ENCODE peak calls at places on chromosomes 1 and 21, in six cellular contexts. Q is NCI-H524; E is activated CD4-positive, CD25-positive, alpha-beta regulatory T cell; S is left ventricle myocardium superior; X is GM18507; M is astrocyte of the hippocampus. W is an unnamed sample.

GRCh38 chr1:215710340-215710971 is 143.4 kb downstream of the KCTD3 start:
- DNase-seq in Q (peak), E (no peak), S (no peak), X (no peak), M (peak), W (peak)

GRCh38 chr1:224160171-224160682 is 22.8 kb upstream of the DEGS1 start:
- DNase-seq in Q (no peak), E (no peak), S (no peak), X (no peak), M (no peak), W (no peak)

GRCh38 chr1:208047975-208048374 is 137.1 kb upstream of the CD34 start:
- DNase-seq in Q (no peak), E (no peak), S (peak), X (no peak), M (peak), W (no peak)

GRCh38 chr1:40625076-40625475 is 40.4 kb downstream of the RIMS3 start:
- DNase-seq in Q (peak), E (no peak), S (peak), X (no peak), M (peak), W (peak)

GRCh38 chr1:78301141-78301540 is 189.6 kb upstream of the PTGFR start:
- DNase-seq in Q (no peak), E (no peak), S (no peak), X (no peak), M (no peak), W (no peak)

GRCh38 chr1:245939756-245940345 is 567.2 kb downstream of the SMYD3 start:
- DNase-seq in Q (no peak), E (no peak), S (no peak), X (no peak), M (no peak), W (no peak)

GRCh38 chr1:65067491-65068201 is 80.4 kb upstream of the AK4 start:
- DNase-seq in Q (peak), E (peak), S (peak), X (no peak), M (peak), W (peak)

GRCh38 chr21:26769613-26770188 is 75.5 kb downstream of the ADAMTS1 start:
- DNase-seq in Q (peak), E (no peak), S (no peak), X (no peak), M (peak), W (no peak)

GRCh38 chr1:224495861-224496260 is 61.3 kb upstream of the WDR26 start:
- DNase-seq in Q (no peak), E (no peak), S (no peak), X (no peak), M (no peak), W (no peak)

W was measured in germinal center.